ENCODE peak calls at places on chromosomes 6 and 20, in nine cellular contexts. L is heart right ventricle; W is mammary epithelial cell; I is foreskin keratinocyte; O is astrocyte; S is CD8-positive, alpha-beta memory T cell; X is mesendoderm; M is PC-3; Q is endothelial cell of umbilical vein. R is an unnamed sample.

GRCh38 chr6:19804362-19805145 is 32.6 kb upstream of the ID4 start:
- DNase-seq in I (peak; percentile 78), Q (peak; percentile 96), M (peak; percentile 94), S (no peak), W (peak; percentile 91), L (peak; percentile 95), O (peak; percentile 93), X (peak; percentile 98), R (peak; percentile 94)

GRCh38 chr20:2626853-2627541 is 25.4 kb upstream of the NOP56 start:
- DNase-seq in L (no peak), S (no peak), W (peak; percentile 94), I (peak; percentile 96), Q (peak; percentile 14), X (peak; percentile 12), O (peak; percentile 70), M (peak; percentile 83), R (peak; percentile 28)

GRCh38 chr6:117776441-117776840 is 101.2 kb downstream of the NUS1 start:
- DNase-seq in O (peak; percentile 10), I (peak; percentile 17), L (no peak), M (no peak), W (peak; percentile 24), Q (no peak), X (peak; percentile 47), S (no peak), R (no peak)

GRCh38 chr20:48530957-48531356 is 296.8 kb downstream of the PREX1 start:
- DNase-seq in X (no peak), L (no peak), W (peak; percentile 10), I (no peak), Q (no peak), S (no peak), M (peak; percentile 52), O (no peak), R (no peak)

GRCh38 chr6:37515712-37516075 is 16.0 kb upstream of the CCDC167 start:
- DNase-seq in W (no peak), L (no peak), S (no peak), I (no peak), Q (no peak), O (no peak), M (no peak), X (no peak), R (no peak)

GRCh38 chr6:1381397-1382330 is 7.7 kb upstream of the FOXF2 start:
- DNase-seq in Q (peak; percentile 3), L (peak; percentile 29), M (peak; percentile 68), O (no peak), I (no peak), W (no peak), S (no peak), X (peak; percentile 67), R (peak; percentile 44)

GRCh38 chr6:145023116-145023726 is 712.1 kb downstream of the EPM2A start:
- DNase-seq in X (no peak), L (no peak), I (no peak), O (no peak), M (no peak), S (no peak), W (no peak), Q (no peak), R (no peak)

GRCh38 chr6:16132909-16133308 is 4.0 kb downstream of the MYLIP start:
- DNase-seq in W (no peak), M (no peak), S (no peak), I (no peak), L (no peak), X (peak; percentile 25), O (no peak), Q (no peak), R (no peak)

GRCh38 chr6:147285087-147285855 is 81.1 kb downstream of the STXBP5 start:
- DNase-seq in W (peak; percentile 22), S (no peak), X (peak; percentile 59), L (no peak), Q (peak; percentile 62), M (peak; percentile 68), I (peak; percentile 31), O (peak; percentile 50), R (no peak)

GRCh38 chr6:27279513-27280063 is 32.1 kb downstream of the PRSS16 start:
- DNase-seq in M (no peak), Q (no peak), L (no peak), S (no peak), X (peak; percentile 56), O (no peak), W (no peak), I (peak; percentile 50), R (no peak)

GRCh38 chr6:118743744-118744143 is 92.4 kb upstream of the CEP85L start:
- DNase-seq in X (no peak), L (no peak), O (peak; percentile 55), I (no peak), W (no peak), Q (no peak), M (no peak), S (no peak), R (no peak)

GRCh38 chr6:4581468-4582420 is 194.5 kb upstream of the CDYL start:
- DNase-seq in M (peak; percentile 35), S (no peak), L (no peak), O (peak; percentile 97), I (peak; percentile 59), Q (peak; percentile 76), X (peak; percentile 89), W (no peak), R (no peak)

GRCh38 chr6:155126727-155127439 is 131.8 kb downstream of the TIAM2 start:
- DNase-seq in M (peak; percentile 81), O (peak; percentile 95), I (no peak), W (peak; percentile 78), L (no peak), S (no peak), X (peak; percentile 88), Q (peak; percentile 78), R (no peak)

GRCh38 chr6:46174904-46175303 is 4.1 kb upstream of the ENPP5 start:
- DNase-seq in M (no peak), I (no peak), X (no peak), Q (no peak), S (peak; percentile 52), W (no peak), L (no peak), O (no peak), R (no peak)

GRCh38 chr20:41734506-41734945 is 116.3 kb upstream of the CHD6 start:
- DNase-seq in S (peak; percentile 49), X (peak; percentile 76), M (peak; percentile 68), Q (peak; percentile 37), W (peak; percentile 35), I (peak; percentile 28), L (peak; percentile 24), O (peak; percentile 1), R (peak; percentile 29)

GRCh38 chr6:125612400-125612846 is 137.0 kb upstream of the HEY2 start:
- DNase-seq in I (no peak), W (no peak), M (no peak), X (no peak), Q (no peak), L (no peak), O (no peak), S (no peak), R (no peak)

GRCh38 chr6:142947702-142948480 is 2.9 kb upstream of the HIVEP2 start:
- DNase-seq in O (no peak), I (no peak), M (peak; percentile 76), L (no peak), W (no peak), Q (no peak), S (no peak), X (no peak), R (no peak)

GRCh38 chr6:149340200-149340599 is 22.7 kb downstream of the TAB2 start:
- DNase-seq in X (no peak), M (no peak), O (no peak), S (no peak), I (no peak), Q (no peak), L (no peak), W (no peak), R (no peak)
- H3K4me1 ChIP-seq in X (no peaks in the 10 kb centered on the region), M (peaks cover 41% of the 10 kb centered on the region), O (peaks cover 20% of the 10 kb centered on the region), S (peaks cover 62% of the 10 kb centered on the region), I (peaks cover 40% of the 10 kb centered on the region), Q (peaks cover 24% of the 10 kb centered on the region), L (peaks cover 93% of the 10 kb centered on the region), W (peaks cover 25% of the 10 kb centered on the region), R (peaks cover 42% of the 10 kb centered on the region)

DNA sequence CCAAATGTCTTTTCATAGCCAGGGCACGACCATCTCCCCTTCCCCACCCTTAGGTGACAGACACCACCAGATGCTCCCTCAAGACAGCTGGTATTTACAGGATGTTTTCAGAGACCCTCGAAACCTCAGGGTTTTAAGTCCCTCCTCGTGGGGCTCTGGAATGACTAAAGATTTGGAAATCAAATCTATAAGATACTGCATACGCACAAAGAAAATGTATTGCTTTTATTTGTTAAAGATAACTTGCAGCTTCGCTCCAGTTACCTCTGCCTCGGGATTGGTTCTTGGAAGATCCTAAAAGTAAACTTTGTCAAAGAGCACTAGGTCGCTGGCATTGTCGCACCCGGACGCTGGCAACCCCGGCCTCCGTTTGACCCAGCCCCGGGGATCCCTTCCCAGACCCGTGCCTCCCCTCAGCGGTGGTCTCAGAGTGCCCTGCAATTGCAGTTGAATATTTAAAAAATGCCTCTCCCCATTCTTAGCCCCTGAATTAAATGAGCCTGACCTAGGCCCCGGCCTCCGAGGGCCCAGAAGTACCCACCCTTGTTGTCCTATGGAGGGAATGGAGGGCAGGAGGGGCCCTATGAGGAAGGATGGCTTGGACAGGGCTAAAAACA is 7.1 kb downstream of the PAX1 start:
- DNase-seq in I (no peak), L (no peak), X (no peak), O (no peak), M (no peak), S (no peak), Q (no peak), W (no peak), R (no peak)
- H3K27me3 ChIP-seq in I (peaks cover 96% of the 10 kb centered on the region), L (peaks cover 15% of the 10 kb centered on the region), X (peaks cover 78% of the 10 kb centered on the region), O (peaks cover 38% of the 10 kb centered on the region), M (peaks cover 93% of the 10 kb centered on the region), S (no peaks in the 10 kb centered on the region), Q (peaks cover 61% of the 10 kb centered on the region), W (peaks cover 64% of the 10 kb centered on the region), R (peaks cover 29% of the 10 kb centered on the region)

GRCh38 chr20:368915-369314 is 11.6 kb upstream of the TRIB3 start:
- DNase-seq in S (peak; percentile 10), X (no peak), M (no peak), O (no peak), W (no peak), L (no peak), Q (no peak), I (no peak), R (no peak)

GRCh38 chr20:366042-366718 is 14.4 kb upstream of the TRIB3 start:
- DNase-seq in W (peak; percentile 76), O (no peak), L (no peak), M (peak; percentile 86), S (peak; percentile 8), Q (no peak), I (peak; percentile 89), X (no peak), R (no peak)

GRCh38 chr20:366719-367485 is 13.7 kb upstream of the TRIB3 start:
- DNase-seq in S (peak; percentile 7), L (no peak), Q (no peak), I (no peak), O (no peak), W (no peak), X (no peak), M (no peak), R (no peak)

GRCh38 chr20:364905-365794 is 15.4 kb upstream of the TRIB3 start:
- DNase-seq in W (peak; percentile 89), S (peak; percentile 24), I (peak; percentile 93), X (peak; percentile 76), L (no peak), M (peak; percentile 97), Q (no peak), O (no peak), R (no peak)

GRCh38 chr20:367486-367887 is 13.1 kb upstream of the TRIB3 start:
- DNase-seq in O (no peak), L (no peak), W (no peak), S (peak; percentile 35), X (no peak), M (no peak), Q (no peak), I (no peak), R (no peak)
- H3K4me1 ChIP-seq in O (peaks cover 23% of the 10 kb centered on the region), L (peaks cover 23% of the 10 kb centered on the region), W (peaks cover 49% of the 10 kb centered on the region), S (peaks cover 33% of the 10 kb centered on the region), X (no peaks in the 10 kb centered on the region), M (peaks cover 88% of the 10 kb centered on the region), Q (peaks cover 37% of the 10 kb centered on the region), I (peaks cover 33% of the 10 kb centered on the region), R (peaks cover 27% of the 10 kb centered on the region)

GRCh38 chr20:46022411-46023147 is 6.4 kb upstream of the SLC12A5 start:
- DNase-seq in X (peak; percentile 63), I (no peak), L (peak; percentile 39), S (peak; percentile 80), M (peak; percentile 68), O (no peak), Q (no peak), W (peak; percentile 23), R (peak; percentile 63)
- H3K27me3 ChIP-seq in X (no peaks in the 10 kb centered on the region), I (peaks cover 53% of the 10 kb centered on the region), L (peaks cover 14% of the 10 kb centered on the region), S (peaks cover 20% of the 10 kb centered on the region), M (no peaks in the 10 kb centered on the region), O (peaks cover 47% of the 10 kb centered on the region), Q (peaks cover 22% of the 10 kb centered on the region), W (no peaks in the 10 kb centered on the region), R (no peaks in the 10 kb centered on the region)

R was measured in upper lobe of left lung.